ENCODE peak calls at places on chromosomes 5 and 9, in six cellular contexts. One of them, this sample, is unnamed.

GRCh38 chr9:93086445-93087224 is 9.4 kb upstream of the CARD19 start:
- DNase-seq in HFFc6: no peak
- DNase-seq in germinal center: no peak
- DNase-seq in HS-5: no peak
- DNase-seq in non-pigmented ciliary epithelial cell: no peak
- DNase-seq in EH: no peak
- DNase-seq in this sample: no peak

GRCh38 chr5:84382363-84383295 is 2.1 kb downstream of the EDIL3 start:
- DNase-seq in HFFc6: no peak
- DNase-seq in germinal center: no peak
- DNase-seq in HS-5: no peak
- DNase-seq in non-pigmented ciliary epithelial cell: no peak
- DNase-seq in EH: no peak
- DNase-seq in this sample: no peak

GRCh38 chr9:134187110-134187531 is 22.8 kb upstream of the RNU6ATAC start:
- DNase-seq in HFFc6: no peak
- DNase-seq in germinal center: no peak
- DNase-seq in HS-5: no peak
- DNase-seq in non-pigmented ciliary epithelial cell: no peak
- DNase-seq in EH: no peak
- DNase-seq in this sample: no peak

GRCh38 chr5:23528677-23529076 is 21.3 kb downstream of the PRDM9 start:
- DNase-seq in HFFc6: no peak
- DNase-seq in germinal center: no peak
- DNase-seq in HS-5: no peak
- DNase-seq in non-pigmented ciliary epithelial cell: no peak
- DNase-seq in EH: no peak
- DNase-seq in this sample: no peak

GRCh38 chr5:490116-491094 is 33.8 kb downstream of the SLC9A3 start:
- DNase-seq in HFFc6: no peak
- DNase-seq in germinal center: no peak
- DNase-seq in HS-5: no peak
- DNase-seq in non-pigmented ciliary epithelial cell: no peak
- DNase-seq in EH: no peak
- DNase-seq in this sample: no peak

GRCh38 chr5:173973614-173973969 is 15.4 kb upstream of the C5orf47 start:
- DNase-seq in HFFc6: no peak
- DNase-seq in germinal center: no peak
- DNase-seq in HS-5: no peak
- DNase-seq in non-pigmented ciliary epithelial cell: no peak
- DNase-seq in EH: no peak
- DNase-seq in this sample: no peak

GRCh38 chr9:115015018-115015635 is 84.7 kb upstream of the TNFSF8 start:
- DNase-seq in HFFc6: peak
- DNase-seq in germinal center: peak
- DNase-seq in HS-5: no peak
- DNase-seq in non-pigmented ciliary epithelial cell: no peak
- DNase-seq in EH: peak
- DNase-seq in this sample: peak

GRCh38 chr5:27472000-27472763 is 433.8 kb upstream of the CDH9 start:
- DNase-seq in HFFc6: peak
- DNase-seq in germinal center: no peak
- DNase-seq in HS-5: no peak
- DNase-seq in non-pigmented ciliary epithelial cell: no peak
- DNase-seq in EH: peak
- DNase-seq in this sample: peak

GRCh38 chr9:101923451-101923850 is 185.0 kb upstream of the GRIN3A start:
- DNase-seq in HFFc6: no peak
- DNase-seq in germinal center: no peak
- DNase-seq in HS-5: no peak
- DNase-seq in non-pigmented ciliary epithelial cell: no peak
- DNase-seq in EH: no peak
- DNase-seq in this sample: no peak

GRCh38 chr5:75363726-75364495 is 26.9 kb downstream of the HMGCR start:
- DNase-seq in HFFc6: no peak
- DNase-seq in germinal center: no peak
- DNase-seq in HS-5: no peak
- DNase-seq in non-pigmented ciliary epithelial cell: no peak
- DNase-seq in EH: no peak
- DNase-seq in this sample: peak

GRCh38 chr9:116193636-116194035 is 40.0 kb downstream of the PAPPA start:
- DNase-seq in HFFc6: peak
- DNase-seq in germinal center: no peak
- DNase-seq in HS-5: peak
- DNase-seq in non-pigmented ciliary epithelial cell: peak
- DNase-seq in EH: peak
- DNase-seq in this sample: no peak

GRCh38 chr9:103713631-103714030 is 380.5 kb upstream of the SMC2 start:
- DNase-seq in HFFc6: no peak
- DNase-seq in germinal center: no peak
- DNase-seq in HS-5: peak
- DNase-seq in non-pigmented ciliary epithelial cell: peak
- DNase-seq in EH: no peak
- DNase-seq in this sample: no peak

GRCh38 chr5:140017397-140018095 is 25.6 kb downstream of the NRG2 start:
- DNase-seq in HFFc6: no peak
- DNase-seq in germinal center: no peak
- DNase-seq in HS-5: no peak
- DNase-seq in non-pigmented ciliary epithelial cell: no peak
- DNase-seq in EH: no peak
- DNase-seq in this sample: no peak

GRCh38 chr9:93061791-93062299 is 3.3 kb downstream of the SUSD3 start:
- DNase-seq in HFFc6: no peak
- DNase-seq in germinal center: peak
- DNase-seq in HS-5: no peak
- DNase-seq in non-pigmented ciliary epithelial cell: no peak
- DNase-seq in EH: no peak
- DNase-seq in this sample: peak

GRCh38 chr5:138543730-138544104 is 681 bp upstream of the ETF1 start:
- DNase-seq in HFFc6: no peak
- DNase-seq in germinal center: peak
- DNase-seq in HS-5: no peak
- DNase-seq in non-pigmented ciliary epithelial cell: no peak
- DNase-seq in EH: no peak
- DNase-seq in this sample: no peak

GRCh38 chr5:35319231-35320002 is 89.1 kb upstream of the PRLR start:
- DNase-seq in HFFc6: no peak
- DNase-seq in germinal center: no peak
- DNase-seq in HS-5: peak
- DNase-seq in non-pigmented ciliary epithelial cell: no peak
- DNase-seq in EH: peak
- DNase-seq in this sample: peak

GRCh38 chr9:132943677-132944293 is 631 bp downstream of the TSC1 start:
- DNase-seq in HFFc6: no peak
- DNase-seq in germinal center: peak
- DNase-seq in HS-5: no peak
- DNase-seq in non-pigmented ciliary epithelial cell: no peak
- DNase-seq in EH: peak
- DNase-seq in this sample: peak

GRCh38 chr9:104286792-104287191 is 192.7 kb downstream of the SMC2 start:
- DNase-seq in HFFc6: no peak
- DNase-seq in germinal center: no peak
- DNase-seq in HS-5: peak
- DNase-seq in non-pigmented ciliary epithelial cell: no peak
- DNase-seq in EH: no peak
- DNase-seq in this sample: no peak

GRCh38 chr5:68960961-68961360 is 132.9 kb upstream of the SLC30A5 start:
- DNase-seq in HFFc6: no peak
- DNase-seq in germinal center: no peak
- DNase-seq in HS-5: no peak
- DNase-seq in non-pigmented ciliary epithelial cell: no peak
- DNase-seq in EH: no peak
- DNase-seq in this sample: no peak

GRCh38 chr9:32663741-32664140 is 28.3 kb upstream of the TAF1L start:
- DNase-seq in HFFc6: no peak
- DNase-seq in germinal center: no peak
- DNase-seq in HS-5: no peak
- DNase-seq in non-pigmented ciliary epithelial cell: no peak
- DNase-seq in EH: no peak
- DNase-seq in this sample: no peak

GRCh38 chr9:126299706-126300276 is 26.8 kb upstream of the MVB12B start:
- DNase-seq in HFFc6: no peak
- DNase-seq in germinal center: no peak
- DNase-seq in HS-5: no peak
- DNase-seq in non-pigmented ciliary epithelial cell: no peak
- DNase-seq in EH: no peak
- DNase-seq in this sample: no peak

GRCh38 chr9:2771101-2771500 is 53.8 kb downstream of the KCNV2 start:
- DNase-seq in HFFc6: no peak
- DNase-seq in germinal center: no peak
- DNase-seq in HS-5: no peak
- DNase-seq in non-pigmented ciliary epithelial cell: no peak
- DNase-seq in EH: no peak
- DNase-seq in this sample: no peak

GRCh38 chr5:135743684-135744083 is 90.8 kb upstream of the SLC25A48 start:
- DNase-seq in HFFc6: no peak
- DNase-seq in germinal center: no peak
- DNase-seq in HS-5: no peak
- DNase-seq in non-pigmented ciliary epithelial cell: no peak
- DNase-seq in EH: no peak
- DNase-seq in this sample: no peak

GRCh38 chr9:110099236-110099741 is 108.7 kb downstream of the C9orf152 start:
- DNase-seq in HFFc6: peak
- DNase-seq in germinal center: no peak
- DNase-seq in HS-5: peak
- DNase-seq in non-pigmented ciliary epithelial cell: no peak
- DNase-seq in EH: peak
- DNase-seq in this sample: peak

GRCh38 chr5:58122157-58122556 is 337.7 kb downstream of the PLK2 start:
- DNase-seq in HFFc6: no peak
- DNase-seq in germinal center: no peak
- DNase-seq in HS-5: no peak
- DNase-seq in non-pigmented ciliary epithelial cell: no peak
- DNase-seq in EH: no peak
- DNase-seq in this sample: no peak

GRCh38 chr9:113562653-113563381 is 99.3 kb downstream of the RGS3 start:
- DNase-seq in HFFc6: no peak
- DNase-seq in germinal center: no peak
- DNase-seq in HS-5: no peak
- DNase-seq in non-pigmented ciliary epithelial cell: no peak
- DNase-seq in EH: no peak
- DNase-seq in this sample: no peak

GRCh38 chr5:180595381-180596114 is 4.2 kb upstream of the SCGB3A1 start:
- DNase-seq in HFFc6: no peak
- DNase-seq in germinal center: no peak
- DNase-seq in HS-5: no peak
- DNase-seq in non-pigmented ciliary epithelial cell: no peak
- DNase-seq in EH: no peak
- DNase-seq in this sample: no peak

GRCh38 chr9:107190031-107190935 is 92.8 kb upstream of the RAD23B start:
- DNase-seq in HFFc6: peak
- DNase-seq in germinal center: no peak
- DNase-seq in HS-5: peak
- DNase-seq in non-pigmented ciliary epithelial cell: no peak
- DNase-seq in EH: peak
- DNase-seq in this sample: no peak

GRCh38 chr9:122333169-122333808 is 37.5 kb upstream of the PTGS1 start:
- DNase-seq in HFFc6: no peak
- DNase-seq in germinal center: no peak
- DNase-seq in HS-5: no peak
- DNase-seq in non-pigmented ciliary epithelial cell: no peak
- DNase-seq in EH: no peak
- DNase-seq in this sample: no peak

GRCh38 chr5:159220206-159220605 is 10.9 kb upstream of the RNF145 start:
- DNase-seq in HFFc6: no peak
- DNase-seq in germinal center: no peak
- DNase-seq in HS-5: no peak
- DNase-seq in non-pigmented ciliary epithelial cell: no peak
- DNase-seq in EH: no peak
- DNase-seq in this sample: no peak